ENCODE peak calls at places on chromosomes 7 and 10, in eight cellular contexts. One of them, this sample, is unnamed.

GRCh38 chr7:155887174-155887525 is 74.9 kb upstream of the SHH start:
- DNase-seq in uterus: no peak
- DNase-seq in gastrocnemius medialis: no peak
- DNase-seq in sigmoid colon: peak; percentile 38
- DNase-seq in upper lobe of left lung: no peak
- DNase-seq in GM12878: no peak
- DNase-seq in transverse colon: no peak
- DNase-seq in heart left ventricle: no peak
- DNase-seq in this sample: no peak

GRCh38 chr10:44249490-44249889 is 135.4 kb downstream of the CXCL12 start:
- DNase-seq in transverse colon: no peak
- DNase-seq in heart left ventricle: no peak
- DNase-seq in gastrocnemius medialis: no peak
- DNase-seq in sigmoid colon: no peak
- DNase-seq in GM12878: no peak
- DNase-seq in uterus: no peak
- DNase-seq in upper lobe of left lung: no peak
- DNase-seq in this sample: no peak

GRCh38 chr10:133124357-133125211 is 35.4 kb upstream of the KNDC1 start:
- DNase-seq in upper lobe of left lung: peak; percentile 89
- DNase-seq in heart left ventricle: no peak
- DNase-seq in transverse colon: peak; percentile 8
- DNase-seq in sigmoid colon: no peak
- DNase-seq in gastrocnemius medialis: no peak
- DNase-seq in uterus: no peak
- DNase-seq in GM12878: no peak
- DNase-seq in this sample: no peak

GRCh38 chr10:71079761-71080380 is 132.5 kb upstream of the UNC5B start:
- DNase-seq in heart left ventricle: peak; percentile 1
- DNase-seq in sigmoid colon: peak; percentile 32
- DNase-seq in transverse colon: peak; percentile 4
- DNase-seq in GM12878: no peak
- DNase-seq in uterus: no peak
- DNase-seq in gastrocnemius medialis: no peak
- DNase-seq in upper lobe of left lung: no peak
- DNase-seq in this sample: no peak

GRCh38 chr10:34801066-34801738 is 13.9 kb downstream of the PARD3 start:
- DNase-seq in GM12878: no peak
- DNase-seq in sigmoid colon: no peak
- DNase-seq in heart left ventricle: no peak
- DNase-seq in uterus: peak; percentile 40
- DNase-seq in gastrocnemius medialis: peak; percentile 38
- DNase-seq in upper lobe of left lung: no peak
- DNase-seq in transverse colon: peak; percentile 35
- DNase-seq in this sample: no peak

GRCh38 chr10:4263281-4263921 is 478.4 kb upstream of the KLF6 start:
- DNase-seq in transverse colon: peak; percentile 42
- DNase-seq in GM12878: no peak
- DNase-seq in uterus: peak; percentile 47
- DNase-seq in heart left ventricle: no peak
- DNase-seq in sigmoid colon: no peak
- DNase-seq in upper lobe of left lung: no peak
- DNase-seq in gastrocnemius medialis: no peak
- DNase-seq in this sample: no peak

GRCh38 chr7:50596484-50596883 is 31.3 kb upstream of the DDC start:
- DNase-seq in upper lobe of left lung: no peak
- DNase-seq in heart left ventricle: no peak
- DNase-seq in uterus: no peak
- DNase-seq in gastrocnemius medialis: no peak
- DNase-seq in GM12878: no peak
- DNase-seq in sigmoid colon: no peak
- DNase-seq in transverse colon: no peak
- DNase-seq in this sample: no peak

GRCh38 chr7:30912021-30912420 is 368 bp downstream of the AQP1 start:
- DNase-seq in transverse colon: no peak
- DNase-seq in upper lobe of left lung: peak; percentile 78
- DNase-seq in uterus: no peak
- DNase-seq in heart left ventricle: no peak
- DNase-seq in sigmoid colon: no peak
- DNase-seq in GM12878: no peak
- DNase-seq in gastrocnemius medialis: no peak
- DNase-seq in this sample: no peak

GRCh38 chr10:12902135-12902572 is 99.4 kb downstream of the CCDC3 start:
- DNase-seq in GM12878: peak; percentile 4
- DNase-seq in heart left ventricle: peak; percentile 48
- DNase-seq in sigmoid colon: no peak
- DNase-seq in upper lobe of left lung: no peak
- DNase-seq in gastrocnemius medialis: no peak
- DNase-seq in uterus: peak; percentile 50
- DNase-seq in transverse colon: peak; percentile 37
- DNase-seq in this sample: peak; percentile 46

GRCh38 chr10:43082756-43083155 is 5.9 kb downstream of the RET start:
- DNase-seq in uterus: no peak
- DNase-seq in gastrocnemius medialis: no peak
- DNase-seq in heart left ventricle: no peak
- DNase-seq in sigmoid colon: no peak
- DNase-seq in GM12878: no peak
- DNase-seq in transverse colon: no peak
- DNase-seq in upper lobe of left lung: no peak
- DNase-seq in this sample: no peak

GRCh38 chr10:58266003-58266825 is 1.5 kb downstream of the IPMK start:
- DNase-seq in gastrocnemius medialis: peak; percentile 36
- DNase-seq in sigmoid colon: no peak
- DNase-seq in upper lobe of left lung: no peak
- DNase-seq in uterus: no peak
- DNase-seq in GM12878: no peak
- DNase-seq in transverse colon: no peak
- DNase-seq in heart left ventricle: no peak
- DNase-seq in this sample: no peak

GRCh38 chr7:30162622-30163124 is 27.9 kb downstream of the MTURN start:
- DNase-seq in uterus: no peak
- DNase-seq in upper lobe of left lung: no peak
- DNase-seq in sigmoid colon: no peak
- DNase-seq in heart left ventricle: no peak
- DNase-seq in GM12878: no peak
- DNase-seq in transverse colon: no peak
- DNase-seq in gastrocnemius medialis: no peak
- DNase-seq in this sample: no peak

GRCh38 chr7:130493275-130493868 is 1.5 kb downstream of the MEST start:
- DNase-seq in GM12878: no peak
- DNase-seq in transverse colon: no peak
- DNase-seq in sigmoid colon: no peak
- DNase-seq in heart left ventricle: no peak
- DNase-seq in uterus: no peak
- DNase-seq in gastrocnemius medialis: no peak
- DNase-seq in upper lobe of left lung: peak; percentile 30
- DNase-seq in this sample: no peak

GRCh38 chr10:124265776-124266467 is 152.8 kb downstream of the OAT start:
- DNase-seq in GM12878: no peak
- DNase-seq in heart left ventricle: no peak
- DNase-seq in gastrocnemius medialis: no peak
- DNase-seq in transverse colon: no peak
- DNase-seq in sigmoid colon: no peak
- DNase-seq in uterus: no peak
- DNase-seq in upper lobe of left lung: no peak
- DNase-seq in this sample: no peak

GRCh38 chr7:73715648-73716317 is 3.7 kb downstream of the STX1A start:
- DNase-seq in upper lobe of left lung: no peak
- DNase-seq in heart left ventricle: no peak
- DNase-seq in transverse colon: peak; percentile 28
- DNase-seq in sigmoid colon: no peak
- DNase-seq in GM12878: no peak
- DNase-seq in gastrocnemius medialis: no peak
- DNase-seq in uterus: no peak
- DNase-seq in this sample: no peak

GRCh38 chr7:149194799-149195179 is 557 bp upstream of the ZNF282 start:
- DNase-seq in upper lobe of left lung: no peak
- DNase-seq in heart left ventricle: no peak
- DNase-seq in GM12878: no peak
- DNase-seq in sigmoid colon: peak; percentile 39
- DNase-seq in uterus: no peak
- DNase-seq in transverse colon: no peak
- DNase-seq in gastrocnemius medialis: no peak
- DNase-seq in this sample: no peak

GRCh38 chr10:26177341-26177740 is 39.2 kb upstream of the GAD2 start:
- DNase-seq in GM12878: no peak
- DNase-seq in upper lobe of left lung: no peak
- DNase-seq in gastrocnemius medialis: no peak
- DNase-seq in sigmoid colon: no peak
- DNase-seq in heart left ventricle: no peak
- DNase-seq in transverse colon: no peak
- DNase-seq in uterus: no peak
- DNase-seq in this sample: no peak

GRCh38 chr7:95989301-95989700 is 216.9 kb downstream of the DYNC1I1 start:
- DNase-seq in uterus: no peak
- DNase-seq in GM12878: no peak
- DNase-seq in sigmoid colon: no peak
- DNase-seq in gastrocnemius medialis: no peak
- DNase-seq in upper lobe of left lung: no peak
- DNase-seq in transverse colon: no peak
- DNase-seq in heart left ventricle: no peak
- DNase-seq in this sample: no peak

GRCh38 chr7:122262246-122262645 is 42.3 kb downstream of the FEZF1 start:
- DNase-seq in upper lobe of left lung: no peak
- DNase-seq in gastrocnemius medialis: no peak
- DNase-seq in GM12878: no peak
- DNase-seq in heart left ventricle: no peak
- DNase-seq in transverse colon: no peak
- DNase-seq in uterus: no peak
- DNase-seq in sigmoid colon: no peak
- DNase-seq in this sample: no peak

GRCh38 chr10:66292922-66293321 is 632.9 kb upstream of the LRRTM3 start:
- DNase-seq in upper lobe of left lung: no peak
- DNase-seq in heart left ventricle: no peak
- DNase-seq in sigmoid colon: no peak
- DNase-seq in transverse colon: no peak
- DNase-seq in gastrocnemius medialis: no peak
- DNase-seq in GM12878: no peak
- DNase-seq in uterus: no peak
- DNase-seq in this sample: no peak

GRCh38 chr10:113680172-113681111 is 730 bp downstream of the CASP7 start:
- DNase-seq in gastrocnemius medialis: peak; percentile 43
- DNase-seq in upper lobe of left lung: peak; percentile 27
- DNase-seq in transverse colon: peak; percentile 67
- DNase-seq in GM12878: peak; percentile 42
- DNase-seq in sigmoid colon: peak; percentile 73
- DNase-seq in heart left ventricle: peak; percentile 30
- DNase-seq in uterus: peak; percentile 30
- DNase-seq in this sample: no peak
- TF ChIP-seq POLR2A in gastrocnemius medialis: peak; percentile 22
- TF ChIP-seq POLR2A in upper lobe of left lung: no peak
- TF ChIP-seq POLR2A in transverse colon: peak; percentile 71
- TF ChIP-seq POLR2A in GM12878: no peak
- TF ChIP-seq POLR2A in sigmoid colon: no peak
- TF ChIP-seq POLR2A in heart left ventricle: no peak
- TF ChIP-seq POLR2A in uterus: no peak
- TF ChIP-seq POLR2A in this sample: no peak

DNA sequence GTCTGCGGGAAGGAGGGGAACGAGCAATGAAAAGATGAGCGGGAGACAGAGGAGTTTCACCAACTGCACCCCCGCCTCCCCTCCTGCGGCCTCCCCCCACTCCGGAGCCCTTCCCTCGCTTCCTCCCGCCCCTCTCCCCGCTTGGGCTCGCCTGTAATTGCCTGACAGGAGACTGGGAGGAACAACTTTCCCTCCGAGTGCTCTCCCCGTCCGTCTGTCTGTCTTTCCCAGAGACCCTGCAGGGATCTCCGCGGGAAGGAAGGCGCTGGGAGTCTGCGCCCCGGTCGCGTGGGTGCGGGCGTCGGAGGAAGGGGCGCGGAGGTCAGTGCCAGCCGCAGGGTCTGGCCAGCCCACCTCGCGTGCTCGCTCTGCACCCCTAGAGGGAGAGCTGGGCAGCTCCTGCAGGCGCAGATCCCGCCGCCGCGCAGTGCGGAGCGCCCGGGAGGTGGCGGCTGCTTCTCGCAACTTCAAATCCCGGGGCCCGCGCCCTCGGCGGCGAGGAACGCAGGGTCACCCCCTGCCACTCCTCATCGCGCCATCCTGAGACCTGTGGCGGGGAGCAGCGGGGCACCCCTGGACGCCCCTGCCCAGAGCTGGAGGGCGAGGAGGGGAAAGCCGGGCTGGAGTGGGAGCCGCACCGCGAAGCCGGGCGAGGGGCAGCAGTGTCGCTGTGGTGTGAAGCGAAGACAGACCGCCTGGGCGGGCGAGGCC is 527 bp upstream of the NRP1 start:
- DNase-seq in transverse colon: peak; percentile 66
- DNase-seq in uterus: peak; percentile 82
- DNase-seq in heart left ventricle: peak; percentile 87
- DNase-seq in upper lobe of left lung: peak; percentile 94
- DNase-seq in gastrocnemius medialis: peak; percentile 59
- DNase-seq in sigmoid colon: peak; percentile 90
- DNase-seq in GM12878: no peak
- DNase-seq in this sample: peak; percentile 27
- TF ChIP-seq POLR2A in transverse colon: peak; percentile 18
- TF ChIP-seq POLR2A in uterus: no peak
- TF ChIP-seq POLR2A in heart left ventricle: no peak
- TF ChIP-seq POLR2A in upper lobe of left lung: peak; percentile 30
- TF ChIP-seq POLR2A in gastrocnemius medialis: peak; percentile 38
- TF ChIP-seq POLR2A in sigmoid colon: no peak
- TF ChIP-seq POLR2A in GM12878: no peak
- TF ChIP-seq POLR2A in this sample: no peak

DNA sequence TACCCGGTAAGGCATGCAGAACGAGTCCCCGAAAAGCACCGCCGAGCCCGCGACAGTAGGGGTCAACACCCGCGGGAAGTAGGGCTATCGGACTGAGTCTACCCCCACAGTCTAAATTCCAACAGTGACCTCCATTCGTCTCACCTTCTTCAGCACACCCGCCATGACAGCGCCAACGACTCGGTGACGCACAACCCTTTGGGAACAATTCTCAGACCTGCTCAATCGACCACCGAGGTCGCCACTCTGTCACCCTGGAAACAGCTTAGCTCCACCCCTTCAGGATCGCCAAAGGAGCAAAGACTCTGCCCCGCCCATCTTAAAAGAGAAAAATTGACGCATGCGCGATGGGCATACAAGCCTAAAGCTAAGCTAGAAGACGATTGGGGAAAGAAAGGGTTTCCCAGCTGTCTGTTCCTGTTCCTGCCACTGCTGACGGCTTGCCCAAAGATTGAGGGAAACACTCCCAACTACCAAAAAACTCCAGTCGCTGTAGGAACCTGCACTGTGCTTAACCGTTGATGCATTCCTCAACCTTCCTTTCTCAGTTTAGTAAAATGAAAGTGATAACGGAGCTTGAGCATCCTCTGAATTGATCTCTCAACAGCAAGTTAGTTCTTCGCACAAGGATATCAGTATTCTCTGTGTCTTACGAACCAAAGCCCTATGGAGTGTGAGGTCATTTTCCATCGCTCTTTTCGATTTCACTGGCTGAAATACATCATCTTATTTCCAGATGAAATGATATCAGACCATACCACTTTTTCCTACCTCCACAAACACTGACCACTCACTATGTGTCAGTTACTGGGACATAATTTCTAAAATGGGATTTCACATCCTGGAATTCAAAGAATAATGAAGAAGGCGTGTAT is at the start of gene NDUFA5:
- DNase-seq in heart left ventricle: peak; percentile 99
- DNase-seq in transverse colon: peak; percentile 98
- DNase-seq in sigmoid colon: peak; percentile 99
- DNase-seq in gastrocnemius medialis: peak; percentile 98
- DNase-seq in uterus: peak; percentile 98
- DNase-seq in GM12878: peak; percentile 95
- DNase-seq in upper lobe of left lung: peak; percentile 73
- DNase-seq in this sample: peak; percentile 30
- TF ChIP-seq POLR2A in heart left ventricle: no peak
- TF ChIP-seq POLR2A in transverse colon: peak; percentile 78
- TF ChIP-seq POLR2A in sigmoid colon: peak; percentile 42
- TF ChIP-seq POLR2A in gastrocnemius medialis: peak; percentile 72
- TF ChIP-seq POLR2A in uterus: peak; percentile 64
- TF ChIP-seq POLR2A in GM12878: peak; percentile 90
- TF ChIP-seq POLR2A in upper lobe of left lung: peak; percentile 68
- TF ChIP-seq POLR2A in this sample: peak; percentile 76

GRCh38 chr10:103193820-103194529 is 903 bp upstream of the NT5C2 start:
- DNase-seq in gastrocnemius medialis: no peak
- DNase-seq in transverse colon: no peak
- DNase-seq in GM12878: peak; percentile 44
- DNase-seq in heart left ventricle: no peak
- DNase-seq in uterus: peak; percentile 27
- DNase-seq in sigmoid colon: no peak
- DNase-seq in upper lobe of left lung: no peak
- DNase-seq in this sample: peak; percentile 12
- TF ChIP-seq POLR2A in gastrocnemius medialis: no peak
- TF ChIP-seq POLR2A in transverse colon: no peak
- TF ChIP-seq POLR2A in GM12878: no peak
- TF ChIP-seq POLR2A in heart left ventricle: no peak
- TF ChIP-seq POLR2A in uterus: no peak
- TF ChIP-seq POLR2A in sigmoid colon: no peak
- TF ChIP-seq POLR2A in upper lobe of left lung: no peak
- TF ChIP-seq POLR2A in this sample: no peak

This sample was measured in GM12892.